ENCODE peak calls at places on chromosomes 4 and X, in nine cellular contexts. One of them, this sample, is unnamed.

GRCh38 chrX:1011632-1012283 is 200.7 kb downstream of the CRLF2 start:
- DNase-seq in AG09309: no peak
- DNase-seq in fibroblast of lung: no peak
- DNase-seq in astrocyte of the spinal cord: no peak
- DNase-seq in mucosa of descending colon: no peak
- DNase-seq in lower lobe of right lung: no peak
- DNase-seq in AG10803: no peak
- DNase-seq in foreskin fibroblast: no peak
- DNase-seq in stomach: no peak
- DNase-seq in this sample: no peak

GRCh38 chrX:31580726-31581125 is 508.9 kb upstream of the FTHL17 start:
- DNase-seq in stomach: no peak
- DNase-seq in astrocyte of the spinal cord: peak
- DNase-seq in foreskin fibroblast: peak
- DNase-seq in AG09309: peak
- DNase-seq in fibroblast of lung: peak
- DNase-seq in mucosa of descending colon: no peak
- DNase-seq in lower lobe of right lung: no peak
- DNase-seq in AG10803: peak
- DNase-seq in this sample: peak

GRCh38 chrX:113741744-113742143 is 842.1 kb upstream of the HTR2C start:
- DNase-seq in fibroblast of lung: no peak
- DNase-seq in AG09309: no peak
- DNase-seq in AG10803: peak
- DNase-seq in foreskin fibroblast: no peak
- DNase-seq in mucosa of descending colon: no peak
- DNase-seq in stomach: no peak
- DNase-seq in astrocyte of the spinal cord: peak
- DNase-seq in lower lobe of right lung: no peak
- DNase-seq in this sample: peak

GRCh38 chrX:68842351-68842750 is 13.5 kb downstream of the EFNB1 start:
- DNase-seq in foreskin fibroblast: no peak
- DNase-seq in stomach: no peak
- DNase-seq in AG09309: no peak
- DNase-seq in mucosa of descending colon: peak
- DNase-seq in fibroblast of lung: no peak
- DNase-seq in AG10803: no peak
- DNase-seq in astrocyte of the spinal cord: no peak
- DNase-seq in lower lobe of right lung: no peak
- DNase-seq in this sample: no peak

GRCh38 chrX:6238576-6238975 is 9.9 kb upstream of the NLGN4X start:
- DNase-seq in fibroblast of lung: no peak
- DNase-seq in AG10803: no peak
- DNase-seq in astrocyte of the spinal cord: peak
- DNase-seq in stomach: no peak
- DNase-seq in mucosa of descending colon: no peak
- DNase-seq in lower lobe of right lung: no peak
- DNase-seq in foreskin fibroblast: peak
- DNase-seq in AG09309: no peak
- DNase-seq in this sample: no peak

GRCh38 chr4:145734051-145734450 is 54.1 kb downstream of the C4orf51 start:
- DNase-seq in foreskin fibroblast: peak
- DNase-seq in stomach: no peak
- DNase-seq in AG09309: no peak
- DNase-seq in AG10803: no peak
- DNase-seq in fibroblast of lung: peak
- DNase-seq in astrocyte of the spinal cord: peak
- DNase-seq in mucosa of descending colon: no peak
- DNase-seq in lower lobe of right lung: no peak
- DNase-seq in this sample: peak

GRCh38 chr4:54165438-54165837 is 63.7 kb upstream of the PDGFRA start:
- DNase-seq in AG09309: peak
- DNase-seq in lower lobe of right lung: no peak
- DNase-seq in mucosa of descending colon: no peak
- DNase-seq in AG10803: peak
- DNase-seq in stomach: no peak
- DNase-seq in foreskin fibroblast: peak
- DNase-seq in fibroblast of lung: peak
- DNase-seq in astrocyte of the spinal cord: peak
- DNase-seq in this sample: peak

GRCh38 chrX:103730147-103730546 is 19.4 kb downstream of the TMEM31 start:
- DNase-seq in astrocyte of the spinal cord: peak
- DNase-seq in AG09309: no peak
- DNase-seq in foreskin fibroblast: peak
- DNase-seq in fibroblast of lung: no peak
- DNase-seq in stomach: no peak
- DNase-seq in AG10803: no peak
- DNase-seq in lower lobe of right lung: no peak
- DNase-seq in mucosa of descending colon: no peak
- DNase-seq in this sample: no peak

GRCh38 chr4:43394976-43395375 is 502.5 kb downstream of the GRXCR1 start:
- DNase-seq in stomach: no peak
- DNase-seq in mucosa of descending colon: no peak
- DNase-seq in foreskin fibroblast: peak
- DNase-seq in AG09309: no peak
- DNase-seq in AG10803: no peak
- DNase-seq in astrocyte of the spinal cord: peak
- DNase-seq in fibroblast of lung: peak
- DNase-seq in lower lobe of right lung: no peak
- DNase-seq in this sample: peak

GRCh38 chr4:34512631-34513030 is 1731.7 kb downstream of the ARAP2 start:
- DNase-seq in mucosa of descending colon: no peak
- DNase-seq in AG10803: no peak
- DNase-seq in lower lobe of right lung: no peak
- DNase-seq in foreskin fibroblast: no peak
- DNase-seq in astrocyte of the spinal cord: no peak
- DNase-seq in fibroblast of lung: no peak
- DNase-seq in AG09309: no peak
- DNase-seq in stomach: no peak
- DNase-seq in this sample: no peak

GRCh38 chr4:115664285-115664684 is 550.9 kb upstream of the NDST4 start:
- DNase-seq in AG10803: no peak
- DNase-seq in AG09309: no peak
- DNase-seq in lower lobe of right lung: no peak
- DNase-seq in astrocyte of the spinal cord: no peak
- DNase-seq in foreskin fibroblast: no peak
- DNase-seq in fibroblast of lung: no peak
- DNase-seq in mucosa of descending colon: no peak
- DNase-seq in stomach: no peak
- DNase-seq in this sample: no peak

GRCh38 chrX:54923376-54923775 is 2.8 kb downstream of the TRO start:
- DNase-seq in lower lobe of right lung: no peak
- DNase-seq in astrocyte of the spinal cord: no peak
- DNase-seq in fibroblast of lung: no peak
- DNase-seq in AG10803: no peak
- DNase-seq in stomach: no peak
- DNase-seq in mucosa of descending colon: no peak
- DNase-seq in foreskin fibroblast: no peak
- DNase-seq in AG09309: no peak
- DNase-seq in this sample: no peak
- H3K4me3 ChIP-seq in lower lobe of right lung: no peak
- H3K4me3 ChIP-seq in astrocyte of the spinal cord: no peak
- H3K4me3 ChIP-seq in fibroblast of lung: no peak
- H3K4me3 ChIP-seq in AG10803: no peak
- H3K4me3 ChIP-seq in stomach: no peak
- H3K4me3 ChIP-seq in mucosa of descending colon: no peak
- H3K4me3 ChIP-seq in foreskin fibroblast: no peak
- H3K4me3 ChIP-seq in AG09309: no peak
- H3K4me3 ChIP-seq in this sample: no peak

DNA sequence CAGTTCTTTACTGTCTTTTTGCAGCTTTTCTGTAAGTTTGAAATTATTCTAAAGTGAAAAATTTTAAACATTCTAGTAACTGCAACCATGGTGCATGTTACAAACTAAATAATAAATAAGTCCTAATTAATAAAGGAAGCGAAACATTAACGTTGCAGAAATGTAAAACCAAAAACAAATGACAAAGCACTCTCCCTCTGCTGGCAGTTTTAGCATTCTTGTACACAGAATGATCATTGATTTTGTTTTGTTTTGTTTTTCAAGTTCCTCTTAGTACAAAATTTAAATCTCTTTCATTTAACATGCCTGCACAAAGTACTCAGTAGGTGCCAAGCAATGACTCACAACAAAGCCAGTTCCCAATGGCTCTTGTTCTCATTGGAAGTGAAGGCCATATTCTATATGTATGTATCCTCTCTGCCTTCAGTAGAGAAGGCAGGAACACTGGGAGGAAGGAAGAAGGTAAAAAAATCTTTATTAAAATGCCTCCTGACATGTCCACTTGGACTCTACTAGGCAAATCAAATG is 13.7 kb upstream of the TMSB4X start:
- DNase-seq in lower lobe of right lung: no peak
- DNase-seq in mucosa of descending colon: no peak
- DNase-seq in astrocyte of the spinal cord: no peak
- DNase-seq in stomach: no peak
- DNase-seq in AG10803: no peak
- DNase-seq in AG09309: no peak
- DNase-seq in fibroblast of lung: no peak
- DNase-seq in foreskin fibroblast: peak
- DNase-seq in this sample: peak
- TF ChIP-seq CTCF in lower lobe of right lung: no peak
- TF ChIP-seq CTCF in mucosa of descending colon: no peak
- TF ChIP-seq CTCF in astrocyte of the spinal cord: no peak
- TF ChIP-seq CTCF in stomach: no peak
- TF ChIP-seq CTCF in AG10803: no peak
- TF ChIP-seq CTCF in AG09309: no peak
- TF ChIP-seq CTCF in fibroblast of lung: no peak
- TF ChIP-seq CTCF in foreskin fibroblast: no peak
- TF ChIP-seq CTCF in this sample: no peak

GRCh38 chr4:138239496-138239895 is 2.7 kb downstream of the SLC7A11 start:
- DNase-seq in astrocyte of the spinal cord: no peak
- DNase-seq in stomach: no peak
- DNase-seq in lower lobe of right lung: no peak
- DNase-seq in fibroblast of lung: peak
- DNase-seq in AG09309: no peak
- DNase-seq in AG10803: no peak
- DNase-seq in mucosa of descending colon: no peak
- DNase-seq in foreskin fibroblast: no peak
- DNase-seq in this sample: no peak
- H3K4me3 ChIP-seq in astrocyte of the spinal cord: peak
- H3K4me3 ChIP-seq in stomach: peak
- H3K4me3 ChIP-seq in lower lobe of right lung: no peak
- H3K4me3 ChIP-seq in fibroblast of lung: peak
- H3K4me3 ChIP-seq in AG09309: no peak
- H3K4me3 ChIP-seq in AG10803: peak
- H3K4me3 ChIP-seq in mucosa of descending colon: no peak
- H3K4me3 ChIP-seq in foreskin fibroblast: peak
- H3K4me3 ChIP-seq in this sample: peak

DNA sequence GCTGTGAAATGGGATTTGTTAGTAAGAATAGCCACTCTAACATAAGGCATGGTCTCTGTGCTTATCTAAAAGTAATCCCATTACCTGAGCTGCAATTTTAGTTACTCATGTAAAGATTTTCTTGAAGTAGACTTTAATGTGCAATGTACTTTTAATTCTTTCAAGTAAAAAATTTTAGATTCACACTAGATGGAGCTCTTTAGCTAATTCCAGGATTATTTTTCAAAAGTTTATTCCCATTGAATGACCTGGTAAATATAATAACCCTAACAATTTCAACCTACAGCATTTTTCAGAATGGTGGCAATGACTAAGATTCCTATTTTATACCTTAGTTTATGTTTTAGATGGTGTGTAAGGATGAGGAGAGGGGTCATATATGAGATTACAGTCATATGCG is 18.1 kb downstream of the USP38 start:
- DNase-seq in foreskin fibroblast: peak
- DNase-seq in AG10803: no peak
- DNase-seq in AG09309: no peak
- DNase-seq in astrocyte of the spinal cord: peak
- DNase-seq in fibroblast of lung: peak
- DNase-seq in lower lobe of right lung: no peak
- DNase-seq in mucosa of descending colon: no peak
- DNase-seq in stomach: no peak
- DNase-seq in this sample: peak
- TF ChIP-seq CTCF in foreskin fibroblast: peak
- TF ChIP-seq CTCF in AG10803: peak
- TF ChIP-seq CTCF in AG09309: peak
- TF ChIP-seq CTCF in astrocyte of the spinal cord: peak
- TF ChIP-seq CTCF in fibroblast of lung: no peak
- TF ChIP-seq CTCF in lower lobe of right lung: peak
- TF ChIP-seq CTCF in mucosa of descending colon: no peak
- TF ChIP-seq CTCF in stomach: peak
- TF ChIP-seq CTCF in this sample: peak

GRCh38 chr4:118389731-118390520 is 37.1 kb upstream of the PRSS12 start:
- DNase-seq in AG10803: peak
- DNase-seq in fibroblast of lung: no peak
- DNase-seq in AG09309: no peak
- DNase-seq in stomach: no peak
- DNase-seq in astrocyte of the spinal cord: no peak
- DNase-seq in mucosa of descending colon: no peak
- DNase-seq in foreskin fibroblast: peak
- DNase-seq in lower lobe of right lung: no peak
- DNase-seq in this sample: no peak

GRCh38 chr4:118388621-118389020 is 35.8 kb upstream of the PRSS12 start:
- DNase-seq in mucosa of descending colon: no peak
- DNase-seq in lower lobe of right lung: no peak
- DNase-seq in AG10803: no peak
- DNase-seq in AG09309: no peak
- DNase-seq in foreskin fibroblast: no peak
- DNase-seq in stomach: no peak
- DNase-seq in fibroblast of lung: no peak
- DNase-seq in astrocyte of the spinal cord: no peak
- DNase-seq in this sample: no peak
- H3K4me3 ChIP-seq in mucosa of descending colon: no peak
- H3K4me3 ChIP-seq in lower lobe of right lung: no peak
- H3K4me3 ChIP-seq in AG10803: no peak
- H3K4me3 ChIP-seq in AG09309: no peak
- H3K4me3 ChIP-seq in foreskin fibroblast: no peak
- H3K4me3 ChIP-seq in stomach: no peak
- H3K4me3 ChIP-seq in fibroblast of lung: no peak
- H3K4me3 ChIP-seq in astrocyte of the spinal cord: no peak
- H3K4me3 ChIP-seq in this sample: no peak

GRCh38 chrX:153744210-153745066 is 19.6 kb upstream of the PLXNB3 start:
- DNase-seq in fibroblast of lung: no peak
- DNase-seq in lower lobe of right lung: no peak
- DNase-seq in astrocyte of the spinal cord: no peak
- DNase-seq in AG10803: no peak
- DNase-seq in mucosa of descending colon: no peak
- DNase-seq in foreskin fibroblast: peak
- DNase-seq in stomach: no peak
- DNase-seq in AG09309: no peak
- DNase-seq in this sample: no peak
- TF ChIP-seq CTCF in fibroblast of lung: peak
- TF ChIP-seq CTCF in lower lobe of right lung: peak
- TF ChIP-seq CTCF in astrocyte of the spinal cord: peak
- TF ChIP-seq CTCF in AG10803: no peak
- TF ChIP-seq CTCF in mucosa of descending colon: no peak
- TF ChIP-seq CTCF in foreskin fibroblast: peak
- TF ChIP-seq CTCF in stomach: no peak
- TF ChIP-seq CTCF in AG09309: no peak
- TF ChIP-seq CTCF in this sample: no peak

GRCh38 chr4:87196927-87197326 is 23.5 kb downstream of the KLHL8 start:
- DNase-seq in AG10803: no peak
- DNase-seq in stomach: no peak
- DNase-seq in foreskin fibroblast: no peak
- DNase-seq in AG09309: no peak
- DNase-seq in mucosa of descending colon: no peak
- DNase-seq in lower lobe of right lung: no peak
- DNase-seq in fibroblast of lung: no peak
- DNase-seq in astrocyte of the spinal cord: no peak
- DNase-seq in this sample: no peak
- H3K4me3 ChIP-seq in AG10803: no peak
- H3K4me3 ChIP-seq in stomach: no peak
- H3K4me3 ChIP-seq in foreskin fibroblast: no peak
- H3K4me3 ChIP-seq in AG09309: no peak
- H3K4me3 ChIP-seq in mucosa of descending colon: no peak
- H3K4me3 ChIP-seq in lower lobe of right lung: no peak
- H3K4me3 ChIP-seq in fibroblast of lung: no peak
- H3K4me3 ChIP-seq in astrocyte of the spinal cord: no peak
- H3K4me3 ChIP-seq in this sample: no peak